ENCODE peak calls at places on chromosomes 12 and 14, in ten cellular contexts. One of them, this sample, is unnamed.

GRCh38 chr12:32997471-32997870 is 100.9 kb upstream of the PKP2 start:
- DNase-seq in mesendoderm: peak; percentile 85
- DNase-seq in gastrocnemius medialis: no peak
- DNase-seq in CD8-positive, alpha-beta memory T cell: no peak
- DNase-seq in neural progenitor cell: no peak
- DNase-seq in adrenal gland: no peak
- DNase-seq in spleen: no peak
- DNase-seq in right atrium auricular region: no peak
- DNase-seq in lung: no peak
- DNase-seq in testis: no peak
- DNase-seq in this sample: no peak

GRCh38 chr12:11696084-11696483 is 46.6 kb downstream of the ETV6 start:
- DNase-seq in lung: no peak
- DNase-seq in right atrium auricular region: no peak
- DNase-seq in spleen: no peak
- DNase-seq in adrenal gland: no peak
- DNase-seq in CD8-positive, alpha-beta memory T cell: no peak
- DNase-seq in neural progenitor cell: no peak
- DNase-seq in gastrocnemius medialis: no peak
- DNase-seq in testis: no peak
- DNase-seq in mesendoderm: no peak
- DNase-seq in this sample: no peak

GRCh38 chr12:95358111-95359083 is 115.6 kb upstream of the METAP2 start:
- DNase-seq in gastrocnemius medialis: no peak
- DNase-seq in mesendoderm: no peak
- DNase-seq in right atrium auricular region: no peak
- DNase-seq in testis: no peak
- DNase-seq in lung: no peak
- DNase-seq in adrenal gland: no peak
- DNase-seq in CD8-positive, alpha-beta memory T cell: no peak
- DNase-seq in neural progenitor cell: no peak
- DNase-seq in spleen: no peak
- DNase-seq in this sample: no peak

GRCh38 chr14:33788116-33788515 is 162.8 kb downstream of the EGLN3 start:
- DNase-seq in gastrocnemius medialis: no peak
- DNase-seq in testis: no peak
- DNase-seq in neural progenitor cell: peak; percentile 49
- DNase-seq in spleen: no peak
- DNase-seq in adrenal gland: no peak
- DNase-seq in right atrium auricular region: no peak
- DNase-seq in mesendoderm: peak; percentile 46
- DNase-seq in CD8-positive, alpha-beta memory T cell: no peak
- DNase-seq in lung: no peak
- DNase-seq in this sample: no peak

GRCh38 chr12:79681008-79681590 is 9.7 kb downstream of the PAWR start:
- DNase-seq in CD8-positive, alpha-beta memory T cell: no peak
- DNase-seq in adrenal gland: no peak
- DNase-seq in neural progenitor cell: no peak
- DNase-seq in right atrium auricular region: no peak
- DNase-seq in mesendoderm: peak; percentile 71
- DNase-seq in spleen: no peak
- DNase-seq in testis: no peak
- DNase-seq in gastrocnemius medialis: no peak
- DNase-seq in lung: no peak
- DNase-seq in this sample: no peak

GRCh38 chr12:101110856-101111255 is 99.2 kb downstream of the SLC5A8 start:
- DNase-seq in neural progenitor cell: no peak
- DNase-seq in adrenal gland: no peak
- DNase-seq in right atrium auricular region: no peak
- DNase-seq in mesendoderm: no peak
- DNase-seq in gastrocnemius medialis: no peak
- DNase-seq in testis: no peak
- DNase-seq in CD8-positive, alpha-beta memory T cell: no peak
- DNase-seq in lung: no peak
- DNase-seq in spleen: no peak
- DNase-seq in this sample: no peak

GRCh38 chr12:108609535-108610335 is 11.9 kb upstream of the TMEM119 start:
- DNase-seq in mesendoderm: no peak
- DNase-seq in CD8-positive, alpha-beta memory T cell: no peak
- DNase-seq in adrenal gland: peak; percentile 41
- DNase-seq in gastrocnemius medialis: peak; percentile 45
- DNase-seq in right atrium auricular region: peak; percentile 79
- DNase-seq in spleen: no peak
- DNase-seq in testis: peak; percentile 88
- DNase-seq in neural progenitor cell: no peak
- DNase-seq in lung: peak; percentile 64
- DNase-seq in this sample: no peak

GRCh38 chr12:32765906-32766305 is 10.2 kb upstream of the YARS2 start:
- DNase-seq in lung: no peak
- DNase-seq in gastrocnemius medialis: no peak
- DNase-seq in right atrium auricular region: no peak
- DNase-seq in neural progenitor cell: no peak
- DNase-seq in spleen: no peak
- DNase-seq in testis: no peak
- DNase-seq in adrenal gland: no peak
- DNase-seq in CD8-positive, alpha-beta memory T cell: no peak
- DNase-seq in mesendoderm: no peak
- DNase-seq in this sample: no peak

GRCh38 chr14:88325883-88326282 is 2.8 kb upstream of the KCNK10 start:
- DNase-seq in testis: no peak
- DNase-seq in mesendoderm: no peak
- DNase-seq in neural progenitor cell: no peak
- DNase-seq in right atrium auricular region: no peak
- DNase-seq in CD8-positive, alpha-beta memory T cell: no peak
- DNase-seq in lung: no peak
- DNase-seq in spleen: no peak
- DNase-seq in adrenal gland: no peak
- DNase-seq in gastrocnemius medialis: no peak
- DNase-seq in this sample: no peak

GRCh38 chr14:65560340-65561027 is 148.0 kb downstream of the FUT8 start:
- DNase-seq in neural progenitor cell: no peak
- DNase-seq in spleen: no peak
- DNase-seq in lung: no peak
- DNase-seq in right atrium auricular region: no peak
- DNase-seq in testis: no peak
- DNase-seq in adrenal gland: no peak
- DNase-seq in mesendoderm: no peak
- DNase-seq in CD8-positive, alpha-beta memory T cell: no peak
- DNase-seq in gastrocnemius medialis: no peak
- DNase-seq in this sample: no peak

GRCh38 chr12:125140918-125141573 is 75.8 kb downstream of the AACS start:
- DNase-seq in mesendoderm: peak; percentile 30
- DNase-seq in right atrium auricular region: no peak
- DNase-seq in lung: no peak
- DNase-seq in CD8-positive, alpha-beta memory T cell: no peak
- DNase-seq in spleen: no peak
- DNase-seq in adrenal gland: no peak
- DNase-seq in testis: no peak
- DNase-seq in neural progenitor cell: no peak
- DNase-seq in gastrocnemius medialis: no peak
- DNase-seq in this sample: no peak

GRCh38 chr14:104098272-104099095 is 13.0 kb downstream of the ASPG start:
- DNase-seq in adrenal gland: no peak
- DNase-seq in gastrocnemius medialis: no peak
- DNase-seq in spleen: peak; percentile 71
- DNase-seq in CD8-positive, alpha-beta memory T cell: peak; percentile 40
- DNase-seq in testis: no peak
- DNase-seq in lung: no peak
- DNase-seq in right atrium auricular region: no peak
- DNase-seq in neural progenitor cell: no peak
- DNase-seq in mesendoderm: no peak
- DNase-seq in this sample: no peak

GRCh38 chr12:6229823-6230222 is 29.6 kb downstream of the CD9 start:
- DNase-seq in mesendoderm: no peak
- DNase-seq in spleen: peak; percentile 79
- DNase-seq in adrenal gland: peak; percentile 90
- DNase-seq in neural progenitor cell: no peak
- DNase-seq in right atrium auricular region: peak; percentile 90
- DNase-seq in CD8-positive, alpha-beta memory T cell: no peak
- DNase-seq in testis: peak; percentile 58
- DNase-seq in gastrocnemius medialis: peak; percentile 75
- DNase-seq in lung: no peak
- DNase-seq in this sample: peak; percentile 81

GRCh38 chr12:6231359-6232268 is 31.4 kb downstream of the CD9 start:
- DNase-seq in testis: no peak
- DNase-seq in gastrocnemius medialis: no peak
- DNase-seq in mesendoderm: no peak
- DNase-seq in spleen: no peak
- DNase-seq in neural progenitor cell: no peak
- DNase-seq in right atrium auricular region: no peak
- DNase-seq in lung: no peak
- DNase-seq in adrenal gland: no peak
- DNase-seq in CD8-positive, alpha-beta memory T cell: no peak
- DNase-seq in this sample: no peak

GRCh38 chr12:6229224-6229748 is 29.1 kb downstream of the CD9 start:
- DNase-seq in CD8-positive, alpha-beta memory T cell: no peak
- DNase-seq in testis: no peak
- DNase-seq in spleen: no peak
- DNase-seq in neural progenitor cell: no peak
- DNase-seq in adrenal gland: peak; percentile 43
- DNase-seq in mesendoderm: no peak
- DNase-seq in lung: no peak
- DNase-seq in right atrium auricular region: no peak
- DNase-seq in gastrocnemius medialis: peak; percentile 45
- DNase-seq in this sample: peak; percentile 93

GRCh38 chr12:6228535-6229223 is 28.5 kb downstream of the CD9 start:
- DNase-seq in gastrocnemius medialis: peak; percentile 82
- DNase-seq in lung: no peak
- DNase-seq in spleen: no peak
- DNase-seq in neural progenitor cell: no peak
- DNase-seq in CD8-positive, alpha-beta memory T cell: no peak
- DNase-seq in testis: no peak
- DNase-seq in mesendoderm: no peak
- DNase-seq in right atrium auricular region: no peak
- DNase-seq in adrenal gland: peak; percentile 43
- DNase-seq in this sample: peak; percentile 68

GRCh38 chr12:6230321-6231110 is 30.3 kb downstream of the CD9 start:
- DNase-seq in gastrocnemius medialis: peak; percentile 87
- DNase-seq in neural progenitor cell: no peak
- DNase-seq in spleen: peak; percentile 93
- DNase-seq in right atrium auricular region: no peak
- DNase-seq in adrenal gland: peak; percentile 66
- DNase-seq in mesendoderm: no peak
- DNase-seq in lung: peak; percentile 72
- DNase-seq in CD8-positive, alpha-beta memory T cell: peak; percentile 88
- DNase-seq in testis: peak; percentile 93
- DNase-seq in this sample: peak; percentile 81
- H3K4me3 ChIP-seq in gastrocnemius medialis: no peak overlapping the region
- H3K4me3 ChIP-seq in neural progenitor cell: no peak overlapping the region
- H3K4me3 ChIP-seq in spleen: no peak overlapping the region
- H3K4me3 ChIP-seq in right atrium auricular region: peak overlapping the region; percentile 1
- H3K4me3 ChIP-seq in adrenal gland: no peak overlapping the region
- H3K4me3 ChIP-seq in mesendoderm: no peak overlapping the region
- H3K4me3 ChIP-seq in lung: no peak overlapping the region
- H3K4me3 ChIP-seq in CD8-positive, alpha-beta memory T cell: peak overlapping the region; percentile 26
- H3K4me3 ChIP-seq in testis: no peak overlapping the region
- H3K4me3 ChIP-seq in this sample: no peak overlapping the region

DNA sequence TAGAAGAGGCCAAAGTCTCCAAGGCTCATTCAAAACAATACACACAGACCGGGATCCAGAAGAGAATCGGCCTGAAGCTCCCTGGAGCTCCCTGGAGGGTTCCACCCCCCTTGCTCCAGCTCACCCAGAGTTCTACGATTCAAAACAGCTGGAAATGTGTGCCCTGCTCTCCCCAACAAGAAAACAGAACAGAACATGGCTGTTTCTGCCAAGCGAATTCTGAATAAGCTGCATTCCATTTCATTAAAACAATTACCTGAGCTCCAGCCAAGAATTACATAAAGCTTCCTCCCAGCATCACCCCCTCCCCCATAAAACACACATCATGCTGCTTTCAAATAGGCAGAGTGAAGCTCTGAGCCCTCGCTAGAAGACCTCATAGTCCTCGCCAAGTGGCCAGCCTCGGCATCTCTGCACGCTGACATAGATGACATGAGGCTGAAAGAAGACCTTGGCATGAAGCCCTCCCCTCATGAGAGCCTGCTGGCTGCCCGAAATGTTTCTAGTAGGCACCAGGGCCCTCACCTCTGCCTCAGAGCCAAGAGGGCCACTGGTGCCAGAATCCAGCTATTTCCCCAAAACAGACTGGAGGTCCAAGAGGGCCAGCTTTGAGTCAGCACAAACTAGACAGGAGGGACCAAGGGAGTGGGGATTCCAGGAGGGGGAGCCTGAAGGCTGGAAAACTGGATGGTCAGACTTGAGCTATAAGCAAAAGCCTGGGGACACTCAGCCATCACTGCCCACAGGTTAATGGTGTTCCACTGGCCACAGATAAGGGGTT is 8.3 kb downstream of the PXN start:
- DNase-seq in spleen: no peak
- DNase-seq in testis: no peak
- DNase-seq in right atrium auricular region: no peak
- DNase-seq in neural progenitor cell: no peak
- DNase-seq in gastrocnemius medialis: peak; percentile 80
- DNase-seq in adrenal gland: peak; percentile 78
- DNase-seq in CD8-positive, alpha-beta memory T cell: no peak
- DNase-seq in lung: no peak
- DNase-seq in mesendoderm: peak; percentile 57
- DNase-seq in this sample: peak; percentile 49
- H3K4me1 ChIP-seq in spleen: peaks cover 87% of the 10 kb centered on the region
- H3K4me1 ChIP-seq in testis: peaks cover 31% of the 10 kb centered on the region
- H3K4me1 ChIP-seq in right atrium auricular region: peaks cover 98% of the 10 kb centered on the region
- H3K4me1 ChIP-seq in neural progenitor cell: no peaks in the 10 kb centered on the region
- H3K4me1 ChIP-seq in gastrocnemius medialis: peaks cover 85% of the 10 kb centered on the region
- H3K4me1 ChIP-seq in adrenal gland: peaks cover 83% of the 10 kb centered on the region
- H3K4me1 ChIP-seq in CD8-positive, alpha-beta memory T cell: peaks cover 93% of the 10 kb centered on the region
- H3K4me1 ChIP-seq in lung: peaks cover 10% of the 10 kb centered on the region
- H3K4me1 ChIP-seq in mesendoderm: peaks cover 22% of the 10 kb centered on the region
- H3K4me1 ChIP-seq in this sample: peaks cover 10% of the 10 kb centered on the region

DNA sequence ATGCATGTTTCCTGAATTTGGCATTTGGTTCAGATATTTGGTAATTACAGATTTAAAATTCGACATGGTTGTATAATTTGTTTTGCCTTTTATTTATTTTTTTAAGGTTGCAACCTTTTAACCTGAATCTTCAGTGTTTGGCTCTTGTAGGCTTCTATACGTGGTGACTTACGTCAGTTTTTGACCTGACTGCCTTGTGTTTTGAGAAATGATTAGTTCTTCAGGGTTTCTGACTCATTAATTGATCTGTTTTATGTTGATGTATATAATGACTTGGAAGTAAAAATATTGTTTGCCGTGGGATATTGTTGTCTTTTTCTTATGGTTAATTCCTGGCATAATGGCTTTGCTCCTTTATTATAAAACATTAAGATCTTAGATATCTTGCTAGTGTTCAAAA is 2.4 kb downstream of the RASSF8 start:
- DNase-seq in gastrocnemius medialis: no peak
- DNase-seq in mesendoderm: no peak
- DNase-seq in testis: no peak
- DNase-seq in spleen: no peak
- DNase-seq in right atrium auricular region: no peak
- DNase-seq in lung: no peak
- DNase-seq in CD8-positive, alpha-beta memory T cell: no peak
- DNase-seq in neural progenitor cell: no peak
- DNase-seq in adrenal gland: no peak
- DNase-seq in this sample: no peak
- H3K4me3 ChIP-seq in gastrocnemius medialis: no peak overlapping the region
- H3K4me3 ChIP-seq in mesendoderm: no peak overlapping the region
- H3K4me3 ChIP-seq in testis: no peak overlapping the region
- H3K4me3 ChIP-seq in spleen: no peak overlapping the region
- H3K4me3 ChIP-seq in right atrium auricular region: no peak overlapping the region
- H3K4me3 ChIP-seq in lung: no peak overlapping the region
- H3K4me3 ChIP-seq in CD8-positive, alpha-beta memory T cell: no peak overlapping the region
- H3K4me3 ChIP-seq in neural progenitor cell: peak overlapping the region; percentile 99
- H3K4me3 ChIP-seq in adrenal gland: no peak overlapping the region
- H3K4me3 ChIP-seq in this sample: no peak overlapping the region

GRCh38 chr14:21039585-21040369 is 2.4 kb upstream of the RNASE7 start:
- DNase-seq in right atrium auricular region: no peak
- DNase-seq in CD8-positive, alpha-beta memory T cell: peak; percentile 53
- DNase-seq in mesendoderm: peak; percentile 86
- DNase-seq in neural progenitor cell: peak; percentile 65
- DNase-seq in gastrocnemius medialis: peak; percentile 72
- DNase-seq in testis: peak; percentile 60
- DNase-seq in lung: no peak
- DNase-seq in spleen: peak; percentile 58
- DNase-seq in adrenal gland: peak; percentile 72
- DNase-seq in this sample: peak; percentile 66
- H3K4me1 ChIP-seq in right atrium auricular region: peaks cover 43% of the 10 kb centered on the region
- H3K4me1 ChIP-seq in CD8-positive, alpha-beta memory T cell: peaks cover 6% of the 10 kb centered on the region
- H3K4me1 ChIP-seq in mesendoderm: peaks cover 5% of the 10 kb centered on the region
- H3K4me1 ChIP-seq in neural progenitor cell: peaks cover 11% of the 10 kb centered on the region
- H3K4me1 ChIP-seq in gastrocnemius medialis: peaks cover 75% of the 10 kb centered on the region
- H3K4me1 ChIP-seq in testis: peaks cover 22% of the 10 kb centered on the region
- H3K4me1 ChIP-seq in lung: peaks cover 12% of the 10 kb centered on the region
- H3K4me1 ChIP-seq in spleen: peaks cover 21% of the 10 kb centered on the region
- H3K4me1 ChIP-seq in adrenal gland: peaks cover 62% of the 10 kb centered on the region
- H3K4me1 ChIP-seq in this sample: peaks cover 14% of the 10 kb centered on the region